ENCODE peak calls at places on chromosomes 7 and 10, in six cellular contexts. M, U, N, E, Z and L are unnamed samples.

GRCh38 chr10:47019546-47019945 is 108.3 kb downstream of the PTPN20 start:
- DNase-seq in M (no peak), U (no peak), N (no peak), E (no peak), Z (no peak), L (no peak)

GRCh38 chr10:18822156-18822555 is 162.9 kb downstream of the ARL5B start:
- DNase-seq in M (no peak), U (no peak), N (peak; percentile 11), E (no peak), Z (no peak), L (no peak)

GRCh38 chr10:33195608-33196376 is 138.7 kb downstream of the NRP1 start:
- DNase-seq in M (no peak), U (no peak), N (peak; percentile 64), E (no peak), Z (no peak), L (no peak)

GRCh38 chr10:16521311-16522016 is at the start of gene C1QL3:
- DNase-seq in M (no peak), U (no peak), N (peak; percentile 51), E (peak; percentile 27), Z (peak; percentile 47), L (no peak)

GRCh38 chr7:93232673-93233018 is 480 bp downstream of the VPS50 start:
- DNase-seq in M (no peak), U (no peak), N (no peak), E (no peak), Z (no peak), L (no peak)

GRCh38 chr10:53357587-53357986 is 585.0 kb upstream of the MBL2 start:
- DNase-seq in M (no peak), U (no peak), N (no peak), E (no peak), Z (no peak), L (no peak)

GRCh38 chr10:86727459-86727858 is 29.0 kb upstream of the BMPR1A start:
- DNase-seq in M (no peak), U (no peak), N (no peak), E (no peak), Z (no peak), L (no peak)

GRCh38 chr10:52226448-52226847 is 87.6 kb upstream of the DKK1 start:
- DNase-seq in M (no peak), U (peak; percentile 12), N (peak; percentile 49), E (no peak), Z (no peak), L (no peak)

GRCh38 chr10:77756319-77757232 is 119.0 kb upstream of the KCNMA1 start:
- DNase-seq in M (no peak), U (peak; percentile 63), N (peak; percentile 80), E (no peak), Z (peak; percentile 27), L (peak; percentile 72)

GRCh38 chr7:122132341-122132740 is 11.7 kb downstream of the AASS start:
- DNase-seq in M (no peak), U (no peak), N (peak; percentile 57), E (no peak), Z (no peak), L (no peak)

GRCh38 chr10:99005254-99005653 is 230.4 kb downstream of the HPSE2 start:
- DNase-seq in M (no peak), U (no peak), N (no peak), E (no peak), Z (no peak), L (no peak)

GRCh38 chr10:3774814-3775670 is 10.0 kb downstream of the KLF6 start:
- DNase-seq in M (peak; percentile 57), U (peak; percentile 65), N (peak; percentile 90), E (no peak), Z (no peak), L (no peak)

GRCh38 chr7:101172854-101173751 is 7.0 kb downstream of the NAT16 start:
- DNase-seq in M (peak; percentile 84), U (peak; percentile 66), N (peak; percentile 42), E (no peak), Z (peak; percentile 80), L (peak; percentile 51)